ENCODE peak calls at places on chromosomes 3 and 15, in eight cellular contexts. One of them, this sample, is unnamed.

GRCh38 chr15:48963524-48964113 is at the start of gene SHC4:
- DNase-seq in neuronal stem cell: peak; percentile 50
- DNase-seq in psoas muscle: peak; percentile 78
- DNase-seq in WERI-Rb-1: no peak
- DNase-seq in cardiac muscle cell: peak; percentile 87
- DNase-seq in adipocyte: peak; percentile 87
- DNase-seq in IMR-90: peak; percentile 86
- DNase-seq in heart left ventricle: peak; percentile 69
- DNase-seq in this sample: peak; percentile 80

GRCh38 chr15:59303641-59304433 is 68.8 kb downstream of the MYO1E start:
- DNase-seq in neuronal stem cell: no peak
- DNase-seq in psoas muscle: no peak
- DNase-seq in WERI-Rb-1: no peak
- DNase-seq in cardiac muscle cell: peak; percentile 38
- DNase-seq in adipocyte: no peak
- DNase-seq in IMR-90: peak; percentile 22
- DNase-seq in heart left ventricle: no peak
- DNase-seq in this sample: no peak

GRCh38 chr15:94119923-94120775 is 111.2 kb upstream of the MCTP2 start:
- DNase-seq in neuronal stem cell: peak; percentile 82
- DNase-seq in psoas muscle: no peak
- DNase-seq in WERI-Rb-1: peak; percentile 48
- DNase-seq in cardiac muscle cell: peak; percentile 87
- DNase-seq in adipocyte: peak; percentile 88
- DNase-seq in IMR-90: peak; percentile 82
- DNase-seq in heart left ventricle: peak; percentile 43
- DNase-seq in this sample: peak; percentile 35

GRCh38 chr3:136939489-136939888 is 18.3 kb upstream of the IL20RB start:
- DNase-seq in neuronal stem cell: no peak
- DNase-seq in psoas muscle: no peak
- DNase-seq in WERI-Rb-1: no peak
- DNase-seq in cardiac muscle cell: no peak
- DNase-seq in adipocyte: no peak
- DNase-seq in IMR-90: no peak
- DNase-seq in heart left ventricle: no peak
- DNase-seq in this sample: no peak

GRCh38 chr15:47027322-47027946 is 689.9 kb upstream of the SEMA6D start:
- DNase-seq in neuronal stem cell: no peak
- DNase-seq in psoas muscle: no peak
- DNase-seq in WERI-Rb-1: peak; percentile 9
- DNase-seq in cardiac muscle cell: no peak
- DNase-seq in adipocyte: no peak
- DNase-seq in IMR-90: no peak
- DNase-seq in heart left ventricle: no peak
- DNase-seq in this sample: peak; percentile 4

GRCh38 chr3:9727743-9728142 is 3.8 kb upstream of the BRPF1 start:
- DNase-seq in neuronal stem cell: no peak
- DNase-seq in psoas muscle: no peak
- DNase-seq in WERI-Rb-1: no peak
- DNase-seq in cardiac muscle cell: peak; percentile 67
- DNase-seq in adipocyte: no peak
- DNase-seq in IMR-90: peak; percentile 47
- DNase-seq in heart left ventricle: no peak
- DNase-seq in this sample: no peak

GRCh38 chr3:123546133-123546755 is 38.6 kb downstream of the HACD2 start:
- DNase-seq in neuronal stem cell: no peak
- DNase-seq in psoas muscle: no peak
- DNase-seq in WERI-Rb-1: no peak
- DNase-seq in cardiac muscle cell: peak; percentile 38
- DNase-seq in adipocyte: peak; percentile 42
- DNase-seq in IMR-90: peak; percentile 94
- DNase-seq in heart left ventricle: no peak
- DNase-seq in this sample: no peak

GRCh38 chr3:124780356-124780755 is 50.1 kb downstream of the UMPS start:
- DNase-seq in neuronal stem cell: no peak
- DNase-seq in psoas muscle: peak; percentile 88
- DNase-seq in WERI-Rb-1: no peak
- DNase-seq in cardiac muscle cell: peak; percentile 96
- DNase-seq in adipocyte: peak; percentile 95
- DNase-seq in IMR-90: peak; percentile 68
- DNase-seq in heart left ventricle: peak; percentile 86
- DNase-seq in this sample: peak; percentile 63

GRCh38 chr3:190883973-190884832 is 21.7 kb upstream of the GMNC start:
- DNase-seq in neuronal stem cell: peak; percentile 54
- DNase-seq in psoas muscle: no peak
- DNase-seq in WERI-Rb-1: peak; percentile 34
- DNase-seq in cardiac muscle cell: peak; percentile 72
- DNase-seq in adipocyte: peak; percentile 92
- DNase-seq in IMR-90: peak; percentile 66
- DNase-seq in heart left ventricle: no peak
- DNase-seq in this sample: peak; percentile 28

GRCh38 chr15:37045859-37046318 is 54.5 kb downstream of the MEIS2 start:
- DNase-seq in neuronal stem cell: peak; percentile 83
- DNase-seq in psoas muscle: no peak
- DNase-seq in WERI-Rb-1: peak; percentile 37
- DNase-seq in cardiac muscle cell: no peak
- DNase-seq in adipocyte: no peak
- DNase-seq in IMR-90: no peak
- DNase-seq in heart left ventricle: no peak
- DNase-seq in this sample: peak; percentile 25

GRCh38 chr3:104909188-104909587 is 457.5 kb upstream of the ALCAM start:
- DNase-seq in neuronal stem cell: no peak
- DNase-seq in psoas muscle: no peak
- DNase-seq in WERI-Rb-1: peak; percentile 14
- DNase-seq in cardiac muscle cell: peak; percentile 43
- DNase-seq in adipocyte: peak; percentile 75
- DNase-seq in IMR-90: peak; percentile 92
- DNase-seq in heart left ventricle: no peak
- DNase-seq in this sample: no peak

GRCh38 chr3:140296796-140297352 is 361.9 kb downstream of the CLSTN2 start:
- DNase-seq in neuronal stem cell: no peak
- DNase-seq in psoas muscle: no peak
- DNase-seq in WERI-Rb-1: no peak
- DNase-seq in cardiac muscle cell: peak; percentile 8
- DNase-seq in adipocyte: peak; percentile 84
- DNase-seq in IMR-90: no peak
- DNase-seq in heart left ventricle: no peak
- DNase-seq in this sample: no peak

GRCh38 chr3:194715022-194715800 is 29.5 kb downstream of the FAM43A start:
- DNase-seq in neuronal stem cell: no peak
- DNase-seq in psoas muscle: no peak
- DNase-seq in WERI-Rb-1: no peak
- DNase-seq in cardiac muscle cell: no peak
- DNase-seq in adipocyte: no peak
- DNase-seq in IMR-90: no peak
- DNase-seq in heart left ventricle: no peak
- DNase-seq in this sample: no peak

GRCh38 chr3:39191103-39191502 is 1.3 kb downstream of the XIRP1 start:
- DNase-seq in neuronal stem cell: no peak
- DNase-seq in psoas muscle: no peak
- DNase-seq in WERI-Rb-1: no peak
- DNase-seq in cardiac muscle cell: no peak
- DNase-seq in adipocyte: no peak
- DNase-seq in IMR-90: no peak
- DNase-seq in heart left ventricle: no peak
- DNase-seq in this sample: peak; percentile 66

GRCh38 chr3:39189150-39189510 is 3.3 kb downstream of the XIRP1 start:
- DNase-seq in neuronal stem cell: no peak
- DNase-seq in psoas muscle: no peak
- DNase-seq in WERI-Rb-1: no peak
- DNase-seq in cardiac muscle cell: no peak
- DNase-seq in adipocyte: no peak
- DNase-seq in IMR-90: no peak
- DNase-seq in heart left ventricle: no peak
- DNase-seq in this sample: no peak

GRCh38 chr3:39191773-39192172 is 622 bp downstream of the XIRP1 start:
- DNase-seq in neuronal stem cell: no peak
- DNase-seq in psoas muscle: no peak
- DNase-seq in WERI-Rb-1: no peak
- DNase-seq in cardiac muscle cell: no peak
- DNase-seq in adipocyte: no peak
- DNase-seq in IMR-90: no peak
- DNase-seq in heart left ventricle: no peak
- DNase-seq in this sample: no peak

GRCh38 chr3:39189648-39190269 is 2.6 kb downstream of the XIRP1 start:
- DNase-seq in neuronal stem cell: peak; percentile 63
- DNase-seq in psoas muscle: peak; percentile 81
- DNase-seq in WERI-Rb-1: peak; percentile 72
- DNase-seq in cardiac muscle cell: peak; percentile 83
- DNase-seq in adipocyte: peak; percentile 78
- DNase-seq in IMR-90: peak; percentile 64
- DNase-seq in heart left ventricle: peak; percentile 76
- DNase-seq in this sample: peak; percentile 92

DNA sequence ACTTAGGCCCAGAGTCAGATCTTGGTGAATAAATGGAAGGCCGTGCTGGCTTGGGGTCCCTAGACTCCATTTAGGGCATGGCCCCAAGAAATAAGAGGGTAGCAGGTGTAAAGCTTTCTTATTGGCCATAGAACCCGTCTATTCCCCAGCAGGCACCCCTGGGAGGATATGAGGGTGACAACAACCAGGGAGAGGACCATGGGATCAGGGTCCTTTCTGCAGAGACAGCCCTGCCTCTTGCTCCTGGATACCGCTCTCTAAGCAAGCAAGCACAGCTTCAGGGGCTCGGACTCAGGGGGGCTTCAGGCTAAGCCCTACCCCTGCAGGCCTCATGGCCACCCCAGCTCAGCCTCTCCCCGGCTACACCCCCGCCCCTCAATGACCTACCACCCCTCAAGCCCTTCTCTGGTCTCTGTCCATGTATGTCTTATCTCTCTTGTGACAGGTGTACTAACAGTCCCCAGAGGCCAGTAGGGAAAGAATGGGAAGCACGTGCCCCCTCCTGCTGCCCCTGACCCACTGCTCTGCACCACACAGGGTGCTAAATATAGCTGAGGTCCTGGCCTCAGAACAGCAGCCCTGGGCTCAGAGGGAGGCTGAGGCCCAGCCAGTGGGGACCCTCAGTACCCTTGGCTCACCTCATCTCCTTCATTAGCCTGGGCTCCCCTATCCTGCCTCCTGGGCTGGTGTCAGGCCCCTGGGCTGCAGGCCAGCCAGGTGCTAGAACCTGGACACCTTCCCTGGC is 1.9 kb downstream of the XIRP1 start:
- DNase-seq in neuronal stem cell: no peak
- DNase-seq in psoas muscle: no peak
- DNase-seq in WERI-Rb-1: no peak
- DNase-seq in cardiac muscle cell: no peak
- DNase-seq in adipocyte: no peak
- DNase-seq in IMR-90: no peak
- DNase-seq in heart left ventricle: peak; percentile 43
- DNase-seq in this sample: no peak
- H3K4me3 ChIP-seq in neuronal stem cell: no peak overlapping the region
- H3K4me3 ChIP-seq in psoas muscle: peak overlapping the region; percentile 75
- H3K4me3 ChIP-seq in WERI-Rb-1: no peak overlapping the region
- H3K4me3 ChIP-seq in cardiac muscle cell: peak overlapping the region; percentile 61
- H3K4me3 ChIP-seq in adipocyte: no peak overlapping the region
- H3K4me3 ChIP-seq in IMR-90: no peak overlapping the region
- H3K4me3 ChIP-seq in heart left ventricle: peak overlapping the region; percentile 47
- H3K4me3 ChIP-seq in this sample: no peak overlapping the region

DNA sequence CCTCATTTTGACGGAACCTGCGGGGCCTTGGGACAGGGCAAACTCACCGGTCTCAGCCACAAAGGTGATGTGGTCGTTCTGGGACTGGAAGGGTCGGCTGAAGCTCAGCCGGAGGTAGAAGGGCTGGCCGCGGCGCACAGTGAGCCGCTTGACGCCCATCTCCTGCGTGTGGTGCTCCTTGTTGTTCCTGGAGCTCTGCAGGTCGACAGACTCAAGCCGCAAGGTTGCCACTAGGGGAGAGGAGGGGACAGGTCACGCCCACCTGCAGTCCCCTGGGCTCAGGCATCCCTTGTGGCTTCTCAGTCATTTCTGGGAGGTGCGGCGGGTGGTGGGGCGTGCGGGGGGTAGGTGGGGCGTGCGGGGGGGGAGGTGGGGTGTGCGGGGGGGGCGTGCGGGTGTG is 26.7 kb upstream of the TGM5 start:
- DNase-seq in neuronal stem cell: no peak
- DNase-seq in psoas muscle: no peak
- DNase-seq in WERI-Rb-1: no peak
- DNase-seq in cardiac muscle cell: no peak
- DNase-seq in adipocyte: no peak
- DNase-seq in IMR-90: no peak
- DNase-seq in heart left ventricle: no peak
- DNase-seq in this sample: peak; percentile 92
- H3K27me3 ChIP-seq in neuronal stem cell: no peaks in the 10 kb centered on the region
- H3K27me3 ChIP-seq in psoas muscle: no peaks in the 10 kb centered on the region
- H3K27me3 ChIP-seq in WERI-Rb-1: no peaks in the 10 kb centered on the region
- H3K27me3 ChIP-seq in cardiac muscle cell: peaks cover 34% of the 10 kb centered on the region
- H3K27me3 ChIP-seq in adipocyte: peaks cover 19% of the 10 kb centered on the region
- H3K27me3 ChIP-seq in IMR-90: peaks cover 40% of the 10 kb centered on the region
- H3K27me3 ChIP-seq in heart left ventricle: peaks cover 28% of the 10 kb centered on the region
- H3K27me3 ChIP-seq in this sample: no peaks in the 10 kb centered on the region

GRCh38 chr15:90787881-90788280 is 70.7 kb downstream of the BLM start:
- DNase-seq in neuronal stem cell: no peak
- DNase-seq in psoas muscle: no peak
- DNase-seq in WERI-Rb-1: no peak
- DNase-seq in cardiac muscle cell: peak; percentile 41
- DNase-seq in adipocyte: no peak
- DNase-seq in IMR-90: peak; percentile 33
- DNase-seq in heart left ventricle: no peak
- DNase-seq in this sample: no peak
- H3K36me3 ChIP-seq in neuronal stem cell: peaks cover 92% of the 10 kb centered on the region
- H3K36me3 ChIP-seq in psoas muscle: no peaks in the 10 kb centered on the region
- H3K36me3 ChIP-seq in WERI-Rb-1: peaks cover 29% of the 10 kb centered on the region
- H3K36me3 ChIP-seq in cardiac muscle cell: no peaks in the 10 kb centered on the region
- H3K36me3 ChIP-seq in adipocyte: no peaks in the 10 kb centered on the region
- H3K36me3 ChIP-seq in IMR-90: no peaks in the 10 kb centered on the region
- H3K36me3 ChIP-seq in heart left ventricle: peaks cover 13% of the 10 kb centered on the region
- H3K36me3 ChIP-seq in this sample: peaks cover 11% of the 10 kb centered on the region

DNA sequence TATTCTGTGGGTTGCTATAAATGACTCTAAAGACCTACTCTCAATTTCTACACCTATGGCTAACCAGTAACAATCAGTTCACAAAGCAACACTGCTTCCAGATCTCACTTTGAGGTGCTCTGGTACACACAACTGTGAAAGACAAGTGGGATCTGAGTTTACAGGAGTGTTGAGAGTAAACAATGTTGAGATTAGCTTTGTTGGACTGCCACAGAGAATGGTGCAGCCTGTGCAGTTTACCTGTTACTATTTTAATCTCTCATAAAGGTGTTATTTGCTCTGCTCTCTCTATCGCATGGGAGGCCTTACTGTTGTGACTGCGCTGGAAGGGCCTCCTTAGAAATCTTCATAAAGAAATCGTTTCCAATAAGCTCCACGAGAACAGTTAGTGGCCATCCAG is 112.0 kb downstream of the SOX2 start:
- DNase-seq in neuronal stem cell: no peak
- DNase-seq in psoas muscle: no peak
- DNase-seq in WERI-Rb-1: no peak
- DNase-seq in cardiac muscle cell: no peak
- DNase-seq in adipocyte: no peak
- DNase-seq in IMR-90: no peak
- DNase-seq in heart left ventricle: no peak
- DNase-seq in this sample: no peak
- H3K4me3 ChIP-seq in neuronal stem cell: no peak overlapping the region
- H3K4me3 ChIP-seq in psoas muscle: no peak overlapping the region
- H3K4me3 ChIP-seq in WERI-Rb-1: no peak overlapping the region
- H3K4me3 ChIP-seq in cardiac muscle cell: no peak overlapping the region
- H3K4me3 ChIP-seq in adipocyte: no peak overlapping the region
- H3K4me3 ChIP-seq in IMR-90: no peak overlapping the region
- H3K4me3 ChIP-seq in heart left ventricle: no peak overlapping the region
- H3K4me3 ChIP-seq in this sample: no peak overlapping the region

GRCh38 chr3:62376906-62377865 is 3.8 kb upstream of the FEZF2 start:
- DNase-seq in neuronal stem cell: no peak
- DNase-seq in psoas muscle: no peak
- DNase-seq in WERI-Rb-1: no peak
- DNase-seq in cardiac muscle cell: no peak
- DNase-seq in adipocyte: no peak
- DNase-seq in IMR-90: no peak
- DNase-seq in heart left ventricle: no peak
- DNase-seq in this sample: peak; percentile 83
- H3K27me3 ChIP-seq in neuronal stem cell: peaks cover 20% of the 10 kb centered on the region
- H3K27me3 ChIP-seq in psoas muscle: peaks cover 3% of the 10 kb centered on the region
- H3K27me3 ChIP-seq in WERI-Rb-1: peaks cover 71% of the 10 kb centered on the region
- H3K27me3 ChIP-seq in cardiac muscle cell: peaks cover 100% of the 10 kb centered on the region
- H3K27me3 ChIP-seq in adipocyte: peaks cover 90% of the 10 kb centered on the region
- H3K27me3 ChIP-seq in IMR-90: peaks cover 86% of the 10 kb centered on the region
- H3K27me3 ChIP-seq in heart left ventricle: peaks cover 98% of the 10 kb centered on the region
- H3K27me3 ChIP-seq in this sample: peaks cover 100% of the 10 kb centered on the region

This sample was measured in H7.